ENCODE peak calls at places on chromosomes 6 and 20, in six cellular contexts. T is MM.1S, K is CD14-positive monocyte, B is AG09319, M is heart right ventricle, J is epithelial cell of esophagus. U is an unnamed sample.

GRCh38 chr20:51457281-51457932 is 85.1 kb downstream of the NFATC2 start:
- DNase-seq in T (no peak), K (no peak), B (peak; percentile 52), M (peak; percentile 44), J (peak; percentile 79), U (no peak)

GRCh38 chr6:89887452-89888137 is 6.7 kb upstream of the GJA10 start:
- DNase-seq in T (no peak), K (no peak), B (no peak), M (no peak), J (peak; percentile 15), U (no peak)

GRCh38 chr6:107894821-107895396 is 63.1 kb downstream of the SEC63 start:
- DNase-seq in T (peak; percentile 26), K (no peak), B (no peak), M (no peak), J (peak; percentile 48), U (no peak)

GRCh38 chr6:166626177-166627038 is 643 bp downstream of the RPS6KA2 start:
- DNase-seq in T (peak; percentile 44), K (no peak), B (no peak), M (no peak), J (peak; percentile 67), U (no peak)

GRCh38 chr6:46090115-46091079 is 39.4 kb upstream of the ENPP4 start:
- DNase-seq in T (peak; percentile 66), K (no peak), B (peak; percentile 0), M (peak; percentile 37), J (peak; percentile 57), U (peak; percentile 56)

GRCh38 chr20:58576590-58576944 is 61.4 kb upstream of the APCDD1L start:
- DNase-seq in T (no peak), K (no peak), B (no peak), M (no peak), J (no peak), U (no peak)

GRCh38 chr6:130933712-130934200 is 106.5 kb downstream of the SMLR1 start:
- DNase-seq in T (no peak), K (no peak), B (no peak), M (no peak), J (peak; percentile 4), U (no peak)

GRCh38 chr6:69593706-69594105 is 203.1 kb downstream of the LMBRD1 start:
- DNase-seq in T (no peak), K (no peak), B (no peak), M (no peak), J (no peak), U (no peak)

GRCh38 chr20:62860391-62860923 is 1.2 kb downstream of the TCFL5 start:
- DNase-seq in T (no peak), K (no peak), B (no peak), M (no peak), J (peak; percentile 50), U (no peak)

GRCh38 chr6:11711994-11712698 is 66.5 kb downstream of the ADTRP start:
- DNase-seq in T (no peak), K (peak; percentile 67), B (no peak), M (no peak), J (no peak), U (no peak)

GRCh38 chr20:62222266-62222850 is 2.3 kb upstream of the HRH3 start:
- DNase-seq in T (no peak), K (no peak), B (no peak), M (no peak), J (no peak), U (no peak)

GRCh38 chr6:169420912-169421543 is 167.4 kb upstream of the THBS2 start:
- DNase-seq in T (peak; percentile 42), K (no peak), B (no peak), M (no peak), J (peak; percentile 19), U (no peak)

GRCh38 chr20:30812739-30813411 is 444.6 kb upstream of the DEFB115 start:
- DNase-seq in T (no peak), K (no peak), B (no peak), M (no peak), J (no peak), U (peak; percentile 34)

GRCh38 chr20:56752274-56752673 is 123.2 kb downstream of the TFAP2C start:
- DNase-seq in T (no peak), K (no peak), B (peak; percentile 58), M (no peak), J (peak; percentile 73), U (no peak)

GRCh38 chr6:31945507-31946369 is at the start of gene CFB:
- DNase-seq in T (no peak), K (no peak), B (peak; percentile 68), M (peak; percentile 58), J (peak; percentile 91), U (no peak)

GRCh38 chr6:31943742-31944141 is 2.2 kb upstream of the CFB start:
- DNase-seq in T (no peak), K (no peak), B (no peak), M (no peak), J (no peak), U (no peak)

GRCh38 chr6:31945154-31945506 is 765 bp upstream of the CFB start:
- DNase-seq in T (no peak), K (no peak), B (no peak), M (no peak), J (no peak), U (no peak)

GRCh38 chr6:31935829-31936228 is 8.3 kb downstream of the C2 start:
- DNase-seq in T (no peak), K (no peak), B (no peak), M (no peak), J (no peak), U (no peak)

DNA sequence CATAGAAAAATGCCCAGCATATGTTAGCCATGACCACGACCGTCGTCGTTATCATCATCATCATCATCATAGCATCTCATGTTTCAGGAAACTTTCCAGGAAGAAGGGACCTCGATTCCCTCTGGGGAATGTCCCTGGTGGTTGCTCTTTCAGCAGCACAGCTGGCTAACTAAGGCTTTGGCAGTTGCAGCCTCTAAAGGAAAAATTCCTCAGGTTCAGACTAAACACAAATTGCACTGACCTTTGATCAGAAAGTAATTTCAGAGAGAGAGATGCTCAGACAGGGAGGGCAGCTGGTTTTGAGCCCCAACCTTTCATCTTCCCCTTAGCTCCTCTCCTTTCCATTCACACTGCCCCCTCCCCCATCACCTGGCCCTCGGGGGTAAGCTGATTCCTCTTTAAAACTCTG is 5.6 kb upstream of the CFB start:
- DNase-seq in T (no peak), K (no peak), B (no peak), M (no peak), J (no peak), U (no peak)
- TF ChIP-seq CTCF in T (no peak), K (no peak), B (no peak), M (no peak), J (no peak), U (no peak)

GRCh38 chr6:137697267-137697938 is 169.7 kb upstream of the TNFAIP3 start:
- DNase-seq in T (peak; percentile 36), K (no peak), B (no peak), M (no peak), J (peak; percentile 72), U (no peak)
- TF ChIP-seq CTCF in T (peak; percentile 54), K (no peak), B (no peak), M (no peak), J (peak; percentile 30), U (no peak)

GRCh38 chr6:98539669-98540207 is 294.6 kb upstream of the POU3F2 start:
- DNase-seq in T (peak; percentile 85), K (no peak), B (no peak), M (no peak), J (no peak), U (peak; percentile 3)
- TF ChIP-seq CTCF in T (peak; percentile 56), K (no peak), B (no peak), M (no peak), J (no peak), U (no peak)

GRCh38 chr6:56370591-56371198 is 123.3 kb upstream of the COL21A1 start:
- DNase-seq in T (peak; percentile 34), K (no peak), B (peak; percentile 52), M (no peak), J (peak; percentile 95), U (peak; percentile 15)

GRCh38 chr6:56372621-56373020 is 125.2 kb upstream of the COL21A1 start:
- DNase-seq in T (no peak), K (no peak), B (no peak), M (no peak), J (no peak), U (no peak)

GRCh38 chr6:56368484-56368883 is 121.1 kb upstream of the COL21A1 start:
- DNase-seq in T (no peak), K (no peak), B (no peak), M (no peak), J (no peak), U (no peak)

GRCh38 chr6:56366112-56366852 is 118.9 kb upstream of the COL21A1 start:
- DNase-seq in T (no peak), K (no peak), B (no peak), M (no peak), J (peak; percentile 52), U (no peak)

DNA sequence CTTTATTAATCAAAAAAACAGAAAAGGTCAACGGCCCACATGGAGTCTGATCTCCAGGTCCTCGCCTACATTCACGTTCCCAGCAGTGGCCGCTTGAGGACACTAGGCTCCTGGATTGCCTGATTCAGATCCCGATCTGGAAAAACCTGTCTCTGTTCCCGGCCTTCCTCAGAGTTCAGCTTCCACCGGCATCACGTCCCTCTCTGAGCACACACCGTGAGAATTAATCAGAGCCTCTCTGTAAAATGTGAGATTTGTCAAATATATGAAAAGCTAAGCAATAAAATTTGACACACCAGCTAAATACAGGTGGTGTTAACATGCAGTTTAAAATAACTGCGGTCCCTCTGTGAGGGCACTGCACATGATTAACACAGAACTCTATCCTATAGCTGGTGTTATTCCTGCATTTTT is 122.8 kb upstream of the COL21A1 start:
- DNase-seq in T (no peak), K (no peak), B (peak; percentile 42), M (peak; percentile 34), J (peak; percentile 94), U (no peak)
- TF ChIP-seq CTCF in T (no peak), K (no peak), B (peak; percentile 81), M (peak; percentile 78), J (peak; percentile 92), U (no peak)

DNA sequence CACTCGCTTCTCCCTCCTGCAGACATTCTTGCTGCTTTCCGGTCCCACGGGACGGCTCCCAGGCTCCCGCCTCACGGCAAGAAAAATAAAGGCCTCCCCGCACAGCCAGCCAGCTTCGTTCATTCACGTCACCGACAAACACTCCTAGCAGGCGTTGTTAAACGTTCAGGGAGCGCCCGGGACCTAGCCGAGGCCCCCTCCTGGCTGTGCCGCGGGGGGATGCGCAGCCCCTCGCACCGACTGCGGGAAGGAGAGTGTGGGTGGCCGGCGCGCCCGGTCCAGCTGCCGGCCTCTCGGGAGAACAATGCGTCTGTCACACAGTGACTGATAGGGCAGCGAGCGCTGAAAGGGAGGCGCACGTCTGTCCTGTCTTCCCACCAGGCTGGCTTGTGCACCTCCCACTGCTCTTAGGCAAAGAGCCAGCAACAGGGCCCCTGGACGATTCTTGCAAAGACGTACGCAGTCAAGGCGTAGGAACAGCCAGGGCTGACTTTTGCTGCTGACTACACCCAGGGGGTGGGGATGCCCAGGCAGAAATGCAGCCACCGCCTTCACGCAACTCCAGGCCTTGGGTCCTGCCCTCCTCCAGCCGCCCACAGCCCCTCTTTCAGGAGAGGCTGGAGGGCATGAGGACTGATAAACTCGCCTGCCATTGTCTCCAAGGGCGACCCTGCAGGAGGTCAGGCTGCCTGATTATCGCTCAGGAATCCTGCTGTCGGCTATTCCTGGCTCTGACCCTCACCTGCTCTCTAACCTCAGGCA is 61.8 kb upstream of the HDDC2 start:
- DNase-seq in T (no peak), K (no peak), B (no peak), M (peak; percentile 70), J (peak; percentile 24), U (no peak)
- TF ChIP-seq CTCF in T (no peak), K (no peak), B (no peak), M (no peak), J (no peak), U (no peak)

U was measured in GM20000.